ENCODE peak calls at places on chromosomes 6 and 20, in ten cellular contexts. G, D, Y, Z, S, E, U, A, I and W are unnamed samples.

GRCh38 chr20:62367483-62368302 is 581 bp upstream of the LAMA5 start:
- DNase-seq in G (no peak), D (no peak), Y (peak), Z (no peak), S (no peak), E (no peak), U (no peak), A (no peak), I (no peak), W (no peak)

GRCh38 chr6:106889692-106890091 is 84.8 kb downstream of the CD24 start:
- DNase-seq in G (no peak), D (no peak), Y (no peak), Z (no peak), S (no peak), E (no peak), U (no peak), A (no peak), I (no peak), W (no peak)

GRCh38 chr20:36368400-36368799 is 62.3 kb downstream of the DLGAP4 start:
- DNase-seq in G (no peak), D (no peak), Y (no peak), Z (no peak), S (no peak), E (no peak), U (no peak), A (no peak), I (no peak), W (no peak)

GRCh38 chr6:157731221-157731620 is 91.8 kb upstream of the SNX9 start:
- DNase-seq in G (no peak), D (no peak), Y (no peak), Z (no peak), S (no peak), E (no peak), U (no peak), A (no peak), I (no peak), W (no peak)

GRCh38 chr20:36573798-36574277 is 441 bp downstream of the TGIF2 start:
- DNase-seq in G (no peak), D (peak), Y (peak), Z (no peak), S (no peak), E (no peak), U (no peak), A (no peak), I (no peak), W (no peak)

GRCh38 chr6:72975346-72975745 is 249.9 kb downstream of the KHDC1L start:
- DNase-seq in G (no peak), D (no peak), Y (no peak), Z (no peak), S (no peak), E (no peak), U (no peak), A (no peak), I (no peak), W (no peak)

GRCh38 chr20:17562804-17563305 is 7.0 kb upstream of the DSTN start:
- DNase-seq in G (no peak), D (peak), Y (no peak), Z (no peak), S (no peak), E (no peak), U (no peak), A (no peak), I (no peak), W (peak)

GRCh38 chr6:21748343-21749063 is 155.0 kb downstream of the SOX4 start:
- DNase-seq in G (no peak), D (peak), Y (no peak), Z (no peak), S (no peak), E (no peak), U (no peak), A (no peak), I (no peak), W (peak)

GRCh38 chr6:38215225-38215624 is 395.7 kb downstream of the ZFAND3 start:
- DNase-seq in G (no peak), D (no peak), Y (no peak), Z (no peak), S (no peak), E (no peak), U (no peak), A (no peak), I (no peak), W (no peak)

GRCh38 chr6:83257791-83258190 is 64.6 kb downstream of the RWDD2A start:
- DNase-seq in G (no peak), D (no peak), Y (no peak), Z (no peak), S (no peak), E (no peak), U (no peak), A (no peak), I (no peak), W (no peak)

GRCh38 chr6:5139828-5140771 is 55.0 kb downstream of the PPP1R3G start:
- DNase-seq in G (no peak), D (no peak), Y (no peak), Z (no peak), S (no peak), E (no peak), U (no peak), A (no peak), I (no peak), W (no peak)

GRCh38 chr6:151716446-151717047 is 90.9 kb upstream of the ESR1 start:
- DNase-seq in G (no peak), D (no peak), Y (peak), Z (no peak), S (no peak), E (peak), U (no peak), A (no peak), I (no peak), W (no peak)

GRCh38 chr20:35715611-35716010 is 16.4 kb downstream of the ROMO1 start:
- DNase-seq in G (no peak), D (no peak), Y (no peak), Z (no peak), S (no peak), E (no peak), U (no peak), A (no peak), I (no peak), W (no peak)

GRCh38 chr6:46882622-46883021 is 39.1 kb downstream of the ADGRF5 start:
- DNase-seq in G (no peak), D (no peak), Y (no peak), Z (no peak), S (no peak), E (no peak), U (no peak), A (no peak), I (no peak), W (no peak)

GRCh38 chr20:21513881-21514540 is at the start of gene NKX2-2:
- DNase-seq in G (no peak), D (no peak), Y (no peak), Z (no peak), S (no peak), E (no peak), U (no peak), A (no peak), I (no peak), W (no peak)

GRCh38 chr6:141675957-141676356 is 456.8 kb upstream of the GJE1 start:
- DNase-seq in G (no peak), D (peak), Y (no peak), Z (no peak), S (no peak), E (no peak), U (no peak), A (no peak), I (no peak), W (peak)

GRCh38 chr6:81896561-81896960 is 144.1 kb upstream of the TENT5A start:
- DNase-seq in G (no peak), D (peak), Y (no peak), Z (no peak), S (no peak), E (no peak), U (no peak), A (no peak), I (no peak), W (peak)

GRCh38 chr6:56527934-56528333 is 114.8 kb downstream of the DST start:
- DNase-seq in G (no peak), D (peak), Y (no peak), Z (no peak), S (no peak), E (no peak), U (no peak), A (no peak), I (no peak), W (no peak)

GRCh38 chr6:53795702-53796450 is 1.1 kb downstream of the LRRC1 start:
- DNase-seq in G (peak), D (peak), Y (peak), Z (peak), S (no peak), E (peak), U (no peak), A (no peak), I (no peak), W (no peak)

GRCh38 chr20:63090682-63091571 is 84.2 kb upstream of the BHLHE23 start:
- DNase-seq in G (no peak), D (no peak), Y (peak), Z (no peak), S (no peak), E (no peak), U (no peak), A (no peak), I (no peak), W (no peak)

GRCh38 chr6:81589465-81590313 is 162.8 kb downstream of the TENT5A start:
- DNase-seq in G (no peak), D (no peak), Y (no peak), Z (no peak), S (no peak), E (no peak), U (no peak), A (no peak), I (no peak), W (no peak)

GRCh38 chr20:1034420-1034799 is 32.3 kb upstream of the RSPO4 start:
- DNase-seq in G (no peak), D (no peak), Y (no peak), Z (no peak), S (no peak), E (no peak), U (no peak), A (no peak), I (no peak), W (no peak)

GRCh38 chr6:53033764-53034163 is 31.4 kb upstream of the FBXO9 start:
- DNase-seq in G (no peak), D (peak), Y (no peak), Z (no peak), S (no peak), E (no peak), U (no peak), A (no peak), I (no peak), W (peak)

GRCh38 chr6:91653954-91654843 is 1067.3 kb upstream of the MAP3K7 start:
- DNase-seq in G (no peak), D (no peak), Y (no peak), Z (no peak), S (no peak), E (no peak), U (no peak), A (peak), I (no peak), W (no peak)